ENCODE peak calls at places on chromosomes 16 and 17, in eight cellular contexts. J, A, F, O, H, T, W and R are unnamed samples.

GRCh38 chr17:45403906-45404490 is 28.7 kb downstream of the ARHGAP27 start:
- DNase-seq in T (no peak), F (no peak), H (no peak), O (no peak), W (no peak), A (no peak), J (no peak), R (no peak)

GRCh38 chr16:85227262-85227923 is 115.1 kb upstream of the CIBAR2 start:
- DNase-seq in A (no peak), H (no peak), T (no peak), J (no peak), O (no peak), F (no peak), W (no peak), R (no peak)

GRCh38 chr16:10037771-10038170 is 144.5 kb downstream of the GRIN2A start:
- DNase-seq in O (no peak), J (no peak), W (no peak), H (no peak), T (no peak), F (no peak), A (no peak), R (no peak)

GRCh38 chr17:74211141-74211928 is 2.0 kb upstream of the TTYH2 start:
- DNase-seq in T (no peak), F (no peak), W (no peak), J (no peak), A (no peak), O (no peak), H (no peak), R (no peak)

GRCh38 chr17:35337364-35337763 is 36.1 kb downstream of the SLFN11 start:
- DNase-seq in H (no peak), O (no peak), A (no peak), J (no peak), F (no peak), T (no peak), W (no peak), R (no peak)

GRCh38 chr17:56031636-56032035 is 121.6 kb upstream of the ANKFN1 start:
- DNase-seq in J (no peak), H (no peak), A (no peak), O (no peak), F (no peak), W (no peak), T (no peak), R (no peak)

GRCh38 chr17:10265100-10265810 is 66.8 kb upstream of the GAS7 start:
- DNase-seq in H (no peak), O (no peak), T (peak), J (no peak), F (no peak), W (no peak), A (no peak), R (no peak)

GRCh38 chr17:27674335-27674734 is 43.3 kb downstream of the LGALS9 start:
- DNase-seq in A (no peak), T (no peak), H (no peak), F (no peak), J (no peak), O (no peak), W (no peak), R (no peak)

GRCh38 chr17:81456798-81457197 is 55.8 kb downstream of the ACTG1 start:
- DNase-seq in W (no peak), J (no peak), O (no peak), H (no peak), T (no peak), F (no peak), A (no peak), R (no peak)

GRCh38 chr17:80476877-80477646 is 655 bp upstream of the NPTX1 start:
- DNase-seq in W (no peak), J (no peak), O (no peak), H (peak), T (no peak), F (peak), A (no peak), R (no peak)

GRCh38 chr17:82234211-82235055 is 5.6 kb downstream of the SLC16A3 start:
- DNase-seq in W (no peak), F (peak), H (no peak), A (no peak), O (no peak), J (no peak), T (no peak), R (no peak)

GRCh38 chr16:53753431-53753830 is 49.5 kb downstream of the FTO start:
- DNase-seq in T (no peak), W (no peak), O (no peak), J (no peak), F (no peak), A (no peak), H (no peak), R (no peak)

GRCh38 chr17:75530837-75531723 is 5.6 kb downstream of the LLGL2 start:
- DNase-seq in A (no peak), O (no peak), J (no peak), F (peak), W (no peak), T (no peak), H (no peak), R (no peak)

GRCh38 chr16:11698271-11698689 is 30.0 kb downstream of the SNN start:
- DNase-seq in J (no peak), A (no peak), H (no peak), O (no peak), W (no peak), T (no peak), F (no peak), R (no peak)

GRCh38 chr17:39543669-39544068 is 64.1 kb downstream of the NEUROD2 start:
- DNase-seq in O (no peak), F (no peak), T (no peak), W (no peak), A (no peak), J (no peak), H (no peak), R (no peak)

GRCh38 chr17:34386925-34387550 is 24.0 kb upstream of the CCL1 start:
- DNase-seq in A (no peak), T (no peak), W (no peak), O (no peak), H (no peak), F (no peak), J (no peak), R (no peak)

GRCh38 chr16:85486256-85486915 is 126.7 kb upstream of the GSE1 start:
- DNase-seq in W (no peak), T (no peak), H (no peak), J (no peak), A (no peak), F (no peak), O (no peak), R (no peak)

GRCh38 chr17:32310927-32311568 is 30.9 kb downstream of the C17orf75 start:
- DNase-seq in T (no peak), F (no peak), J (no peak), A (no peak), O (no peak), W (no peak), H (no peak), R (no peak)

GRCh38 chr16:56351481-56351880 is 73.9 kb downstream of the AMFR start:
- DNase-seq in T (no peak), A (no peak), F (no peak), J (no peak), H (no peak), W (no peak), O (no peak), R (no peak)

GRCh38 chr17:37368577-37368976 is 7.2 kb upstream of the C17orf78 start:
- DNase-seq in F (no peak), W (no peak), A (no peak), J (no peak), T (peak), O (no peak), H (no peak), R (no peak)

GRCh38 chr17:15963670-15964110 is 18.8 kb downstream of the ADORA2B start:
- DNase-seq in O (no peak), A (no peak), W (no peak), T (no peak), H (no peak), F (peak), J (no peak), R (peak)

GRCh38 chr16:57258910-57259475 is 13.9 kb downstream of the ARL2BP start:
- DNase-seq in O (no peak), F (no peak), W (no peak), T (no peak), H (no peak), A (no peak), J (peak), R (no peak)

GRCh38 chr17:81390436-81391214 is 4.6 kb upstream of the BAHCC1 start:
- DNase-seq in A (no peak), F (no peak), H (no peak), J (no peak), O (no peak), W (no peak), T (no peak), R (no peak)

GRCh38 chr17:48026503-48027321 is 10.9 kb downstream of the COPZ2 start:
- DNase-seq in F (peak), W (peak), A (peak), O (peak), H (peak), J (peak), T (peak), R (no peak)

GRCh38 chr16:75745823-75746222 is 19.5 kb upstream of the CPHXL start:
- DNase-seq in T (no peak), O (no peak), H (no peak), A (no peak), F (no peak), J (no peak), W (no peak), R (no peak)

GRCh38 chr17:81396722-81397313 is 1.6 kb downstream of the BAHCC1 start:
- DNase-seq in J (no peak), O (no peak), A (peak), F (peak), T (no peak), W (no peak), H (peak), R (no peak)

GRCh38 chr17:6496116-6496481 is 51.8 kb downstream of the PIMREG start:
- DNase-seq in W (no peak), H (no peak), J (no peak), A (no peak), T (no peak), O (no peak), F (no peak), R (no peak)

GRCh38 chr16:52976539-52977167 is 76.0 kb downstream of the CHD9NB start:
- DNase-seq in A (no peak), O (no peak), F (peak), J (no peak), H (no peak), W (no peak), T (peak), R (peak)

GRCh38 chr16:88194397-88195020 is 188.2 kb upstream of the ZNF469 start:
- DNase-seq in T (peak), J (peak), O (no peak), W (no peak), H (no peak), F (no peak), A (no peak), R (no peak)

GRCh38 chr17:27997522-27997921 is 45.0 kb upstream of the NLK start:
- DNase-seq in A (no peak), J (no peak), T (no peak), O (no peak), H (no peak), F (no peak), W (no peak), R (no peak)